ENCODE peak calls at places on chromosome 1, in five cellular contexts. Q is WERI-Rb-1, B is AG04450, R is GM23338, S is ELF-1. D is an unnamed sample.

GRCh38 chr1:12144969-12145368 is 21.8 kb upstream of the TNFRSF1B start:
- DNase-seq in Q (no peak), B (no peak), R (no peak), S (no peak), D (no peak)

GRCh38 chr1:27789511-27790154 is 16.6 kb downstream of the STX12 start:
- DNase-seq in Q (peak), B (no peak), R (no peak), S (no peak), D (no peak)

GRCh38 chr1:167671727-167672511 is 41.9 kb downstream of the RCSD1 start:
- DNase-seq in Q (no peak), B (no peak), R (no peak), S (peak), D (no peak)

GRCh38 chr1:172613294-172613693 is 45.6 kb upstream of the FASLG start:
- DNase-seq in Q (no peak), B (no peak), R (no peak), S (no peak), D (no peak)

GRCh38 chr1:107379826-107380225 is 239.0 kb downstream of the NTNG1 start:
- DNase-seq in Q (no peak), B (no peak), R (no peak), S (no peak), D (no peak)

GRCh38 chr1:154856049-154856448 is 14.0 kb downstream of the KCNN3 start:
- DNase-seq in Q (peak), B (no peak), R (peak), S (no peak), D (no peak)

GRCh38 chr1:83543222-83543973 is 455.5 kb downstream of the TTLL7 start:
- DNase-seq in Q (no peak), B (no peak), R (no peak), S (no peak), D (no peak)

GRCh38 chr1:224559971-224560728 is 56.0 kb upstream of the CNIH3 start:
- DNase-seq in Q (no peak), B (no peak), R (no peak), S (no peak), D (no peak)

GRCh38 chr1:243734311-243734700 is 115.7 kb downstream of the AKT3 start:
- DNase-seq in Q (no peak), B (no peak), R (no peak), S (no peak), D (no peak)

GRCh38 chr1:219188331-219188803 is 14.7 kb downstream of the LYPLAL1 start:
- DNase-seq in Q (no peak), B (no peak), R (no peak), S (no peak), D (no peak)

GRCh38 chr1:154386643-154387352 is 18.3 kb upstream of the IL6R start:
- DNase-seq in Q (no peak), B (no peak), R (no peak), S (no peak), D (no peak)

GRCh38 chr1:185193756-185194155 is 36.8 kb downstream of the SWT1 start:
- DNase-seq in Q (no peak), B (no peak), R (no peak), S (no peak), D (no peak)

GRCh38 chr1:70458120-70458519 is 47.1 kb downstream of the CTH start:
- DNase-seq in Q (no peak), B (no peak), R (no peak), S (no peak), D (no peak)